ENCODE peak calls at places on chromosomes 2 and 18, in six cellular contexts. V is fibroblast of lung, B is prostate gland, E is adrenal gland, N is PC-9, D is left ventricle myocardium inferior. J is an unnamed sample.

GRCh38 chr18:47986724-47987455 is 56.4 kb upstream of the SMAD2 start:
- DNase-seq in V (no peak), B (no peak), E (no peak), N (no peak), D (no peak), J (no peak)

GRCh38 chr2:33086400-33087015 is 139.8 kb downstream of the LTBP1 start:
- DNase-seq in V (peak; percentile 71), B (peak; percentile 40), E (no peak), N (no peak), D (no peak), J (no peak)

GRCh38 chr2:219497495-219498279 is 1.0 kb upstream of the GMPPA start:
- DNase-seq in V (peak; percentile 80), B (peak; percentile 85), E (peak; percentile 81), N (peak; percentile 67), D (peak; percentile 95), J (peak; percentile 99)

GRCh38 chr2:204842731-204843490 is 297.6 kb downstream of the PARD3B start:
- DNase-seq in V (peak; percentile 92), B (no peak), E (peak; percentile 17), N (peak; percentile 80), D (no peak), J (peak; percentile 57)

GRCh38 chr2:84494070-84494469 is 22.2 kb upstream of the DNAH6 start:
- DNase-seq in V (no peak), B (no peak), E (no peak), N (no peak), D (no peak), J (no peak)

GRCh38 chr2:106205488-106205887 is 11.4 kb upstream of the UXS1 start:
- DNase-seq in V (no peak), B (no peak), E (no peak), N (no peak), D (no peak), J (no peak)

GRCh38 chr2:237236188-237236587 is 150.5 kb downstream of the COPS8 start:
- DNase-seq in V (peak; percentile 83), B (no peak), E (no peak), N (no peak), D (no peak), J (no peak)

GRCh38 chr2:27442981-27443323 is 771 bp downstream of the KRTCAP3 start:
- DNase-seq in V (no peak), B (no peak), E (no peak), N (no peak), D (no peak), J (no peak)

GRCh38 chr2:135563793-135564192 is 32.5 kb downstream of the R3HDM1 start:
- DNase-seq in V (peak; percentile 15), B (no peak), E (no peak), N (no peak), D (no peak), J (no peak)

GRCh38 chr2:130332271-130333073 is 10.2 kb upstream of the IMP4 start:
- DNase-seq in V (peak; percentile 82), B (peak; percentile 60), E (peak; percentile 76), N (peak; percentile 57), D (peak; percentile 71), J (peak; percentile 74)

GRCh38 chr18:36536426-36536825 is 238.9 kb downstream of the FHOD3 start:
- DNase-seq in V (no peak), B (no peak), E (no peak), N (no peak), D (no peak), J (no peak)

GRCh38 chr18:62979900-62980299 is 264.6 kb downstream of the PHLPP1 start:
- DNase-seq in V (peak; percentile 15), B (no peak), E (no peak), N (no peak), D (no peak), J (no peak)

GRCh38 chr2:178722296-178722695 is 84.9 kb downstream of the TTN start:
- DNase-seq in V (no peak), B (no peak), E (no peak), N (no peak), D (no peak), J (no peak)

GRCh38 chr18:23616258-23616657 is 30.0 kb upstream of the NPC1 start:
- DNase-seq in V (no peak), B (no peak), E (no peak), N (no peak), D (no peak), J (no peak)

GRCh38 chr18:23614891-23615290 is 28.6 kb upstream of the NPC1 start:
- DNase-seq in V (no peak), B (no peak), E (no peak), N (no peak), D (no peak), J (no peak)

GRCh38 chr18:23619388-23619873 is 33.1 kb upstream of the NPC1 start:
- DNase-seq in V (peak; percentile 10), B (no peak), E (peak; percentile 43), N (no peak), D (peak; percentile 21), J (peak; percentile 57)

GRCh38 chr18:23618862-23619387 is 32.6 kb upstream of the NPC1 start:
- DNase-seq in V (no peak), B (no peak), E (peak; percentile 30), N (no peak), D (no peak), J (peak; percentile 79)

DNA sequence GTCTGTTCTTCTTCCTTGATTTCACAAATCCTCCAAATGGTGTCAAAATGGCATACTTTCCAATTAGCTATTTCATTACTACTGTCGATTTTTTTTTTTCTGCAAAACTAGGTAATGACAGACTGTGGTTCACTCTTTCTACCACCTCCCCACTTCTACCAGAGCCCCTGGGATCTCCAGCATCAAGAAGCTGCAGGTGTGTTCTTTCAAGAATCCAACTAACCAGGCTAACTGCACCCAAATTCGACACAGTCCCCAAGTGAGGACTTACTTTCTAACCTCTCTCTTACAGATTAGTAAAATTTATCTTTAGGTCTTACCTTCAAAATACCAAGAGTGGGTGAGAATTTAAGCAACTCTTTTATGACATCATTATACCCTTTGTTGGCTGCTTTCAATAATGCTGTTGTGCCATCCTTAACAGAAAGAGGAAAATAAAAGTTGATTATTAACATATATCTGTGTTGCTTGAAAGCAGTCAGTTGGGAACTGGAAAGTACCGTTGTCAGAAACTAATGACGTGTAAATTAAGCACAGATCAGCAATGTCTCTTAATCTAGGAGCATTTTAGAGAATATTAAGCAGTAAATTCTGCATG is 31.2 kb upstream of the NPC1 start:
- DNase-seq in V (no peak), B (no peak), E (no peak), N (no peak), D (no peak), J (no peak)
- H3K27ac ChIP-seq in V (no peak overlapping the region), B (peak overlapping the region; percentile 74), E (no peak overlapping the region), N (no peak overlapping the region), D (no peak overlapping the region), J (no peak overlapping the region)

DNA sequence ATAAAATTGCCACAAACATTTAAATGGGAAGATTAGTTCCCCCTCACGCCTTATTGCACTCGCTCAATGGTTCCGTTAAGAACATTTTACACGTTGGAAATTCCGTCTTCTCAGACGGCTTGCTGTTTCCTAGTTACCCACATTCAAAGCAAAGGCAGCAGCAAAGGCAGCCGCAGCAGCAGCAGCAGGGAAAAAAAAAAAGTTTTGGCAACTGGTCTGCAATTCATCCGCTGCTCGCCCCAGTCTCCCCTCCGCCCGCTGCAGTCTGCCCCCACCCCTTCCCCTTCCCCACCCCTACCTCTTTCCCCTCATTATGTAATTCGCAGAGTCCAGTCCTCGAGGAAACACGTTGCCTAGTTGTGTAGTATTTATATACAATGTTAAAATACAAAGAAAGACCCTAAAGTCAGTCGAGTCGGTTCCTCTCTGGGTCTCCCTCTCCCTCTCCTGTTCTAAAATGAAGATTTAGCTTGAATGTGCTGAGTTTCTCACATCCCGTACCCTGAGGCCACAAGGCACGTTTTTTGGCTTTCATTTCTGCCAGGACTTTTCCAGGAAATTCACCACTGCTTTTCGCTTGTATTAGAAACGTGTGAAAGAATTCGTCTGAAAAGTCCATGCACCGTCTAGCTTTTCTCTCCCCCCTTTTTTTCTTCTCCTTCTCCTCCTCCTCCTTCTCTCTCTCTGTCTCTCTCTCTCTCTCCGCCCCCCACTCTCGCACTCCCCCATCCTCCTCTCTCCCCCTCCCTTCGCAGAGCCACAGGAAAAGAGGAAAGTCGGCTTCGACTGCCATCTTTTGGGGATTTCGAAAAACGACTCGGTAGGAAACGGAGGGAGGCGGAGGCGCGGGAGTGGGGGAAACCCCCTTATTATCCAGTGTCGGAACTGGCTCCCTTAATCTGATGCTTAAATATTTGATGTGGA is 140.0 kb downstream of the MEIS1 start:
- DNase-seq in V (peak; percentile 93), B (peak; percentile 63), E (peak; percentile 85), N (peak; percentile 56), D (peak; percentile 26), J (peak; percentile 85)
- H3K27me3 ChIP-seq in V (no peaks in the 10 kb centered on the region), B (peaks cover 13% of the 10 kb centered on the region), E (no peaks in the 10 kb centered on the region), N (peaks cover 27% of the 10 kb centered on the region), D (peaks cover 62% of the 10 kb centered on the region), J (no peaks in the 10 kb centered on the region)

DNA sequence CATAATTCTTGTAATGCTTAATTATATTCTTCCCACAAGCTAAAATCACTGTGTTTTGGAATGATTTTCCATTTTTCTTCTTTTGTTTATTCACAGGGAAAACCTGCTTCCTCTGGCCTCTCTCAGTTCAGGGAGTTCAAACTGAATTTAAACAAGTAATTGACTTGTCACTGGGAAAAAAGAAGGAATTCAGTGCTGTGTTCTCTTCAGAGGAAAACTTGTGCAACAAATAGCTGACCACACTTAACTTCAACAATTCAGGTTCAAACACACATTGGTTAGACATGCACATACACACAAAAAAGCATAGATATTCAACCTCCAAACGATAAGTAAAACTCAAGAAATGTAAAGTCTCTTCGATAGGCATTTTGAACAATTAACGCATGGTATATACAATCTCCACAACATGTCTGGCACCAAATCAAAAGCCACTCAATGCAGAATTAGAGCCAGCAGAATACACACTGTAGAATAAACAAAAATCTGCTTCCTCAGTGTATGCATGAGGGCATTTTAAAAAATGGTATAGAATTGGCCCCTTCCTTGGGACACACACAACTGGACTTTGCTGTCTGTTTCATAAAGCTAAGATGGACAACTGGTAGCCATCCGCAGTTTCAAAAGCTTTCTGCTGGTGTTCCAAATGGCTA is 269.0 kb downstream of the TCF4 start:
- DNase-seq in V (peak; percentile 87), B (no peak), E (no peak), N (no peak), D (no peak), J (no peak)
- H3K4me1 ChIP-seq in V (peaks cover 3% of the 10 kb centered on the region), B (no peaks in the 10 kb centered on the region), E (peaks cover 39% of the 10 kb centered on the region), N (no peaks in the 10 kb centered on the region), D (peaks cover 74% of the 10 kb centered on the region), J (no peaks in the 10 kb centered on the region)

GRCh38 chr2:205904873-205905272 is 181.1 kb downstream of the INO80D start:
- DNase-seq in V (no peak), B (no peak), E (no peak), N (no peak), D (no peak), J (no peak)

GRCh38 chr2:205909194-205909572 is 176.8 kb downstream of the INO80D start:
- DNase-seq in V (no peak), B (peak; percentile 30), E (no peak), N (no peak), D (no peak), J (no peak)

GRCh38 chr2:205906419-205906818 is 179.6 kb downstream of the INO80D start:
- DNase-seq in V (no peak), B (no peak), E (no peak), N (no peak), D (no peak), J (no peak)

GRCh38 chr2:205911306-205911705 is 174.7 kb downstream of the INO80D start:
- DNase-seq in V (no peak), B (no peak), E (no peak), N (no peak), D (no peak), J (no peak)

GRCh38 chr2:205908491-205909193 is 177.3 kb downstream of the INO80D start:
- DNase-seq in V (peak; percentile 41), B (no peak), E (no peak), N (no peak), D (no peak), J (no peak)
- H3K27ac ChIP-seq in V (no peak overlapping the region), B (peak overlapping the region; percentile 40), E (no peak overlapping the region), N (no peak overlapping the region), D (no peak overlapping the region), J (no peak overlapping the region)